ENCODE peak calls at places on chromosomes 4 and X, in six cellular contexts. K, E, P, N, I and Z are unnamed samples.

GRCh38 chrX:66200855-66201795 is 37.1 kb downstream of the HEPH start:
- DNase-seq in P (no peak), E (no peak), K (no peak), I (no peak), N (peak), Z (no peak)

GRCh38 chrX:21943460-21944135 is 3.1 kb downstream of the SMS start:
- DNase-seq in E (no peak), I (no peak), N (peak), K (no peak), P (no peak), Z (no peak)

GRCh38 chr4:155353923-155354540 is 22.7 kb downstream of the MAP9 start:
- DNase-seq in P (peak), K (no peak), N (peak), E (peak), I (peak), Z (no peak)

GRCh38 chrX:72532371-72532770 is 40.3 kb downstream of the HDAC8 start:
- DNase-seq in N (no peak), E (no peak), P (no peak), K (no peak), I (no peak), Z (no peak)

GRCh38 chr4:117096462-117096861 is 11.1 kb upstream of the TRAM1L1 start:
- DNase-seq in K (no peak), I (no peak), E (no peak), N (no peak), P (no peak), Z (no peak)

GRCh38 chr4:931194-931959 is 739 bp downstream of the GAK start:
- DNase-seq in K (no peak), N (no peak), I (no peak), E (no peak), P (peak), Z (no peak)

GRCh38 chr4:108830509-108831244 is 67.8 kb upstream of the ETNPPL start:
- DNase-seq in E (no peak), I (no peak), N (peak), P (no peak), K (no peak), Z (no peak)

GRCh38 chr4:68338625-68339024 is 11.3 kb downstream of the YTHDC1 start:
- DNase-seq in P (no peak), K (no peak), I (no peak), N (no peak), E (no peak), Z (no peak)

GRCh38 chr4:24573582-24573981 is 10.8 kb downstream of the DHX15 start:
- DNase-seq in E (no peak), I (no peak), N (no peak), K (no peak), P (no peak), Z (no peak)

GRCh38 chrX:135688137-135688536 is 25.3 kb upstream of the CT45A1 start:
- DNase-seq in N (peak), E (no peak), K (no peak), P (no peak), I (peak), Z (no peak)

GRCh38 chr4:183721207-183722081 is 62.4 kb downstream of the TRAPPC11 start:
- DNase-seq in K (peak), N (peak), I (peak), P (peak), E (no peak), Z (no peak)

GRCh38 chr4:175499735-175500352 is 312.2 kb downstream of the GPM6A start:
- DNase-seq in I (no peak), E (no peak), P (no peak), N (no peak), K (no peak), Z (no peak)

GRCh38 chr4:8383451-8384160 is 56.9 kb downstream of the ACOX3 start:
- DNase-seq in P (no peak), I (no peak), E (no peak), K (no peak), N (no peak), Z (no peak)

GRCh38 chr4:138062929-138063328 is 179.2 kb downstream of the SLC7A11 start:
- DNase-seq in K (peak), E (no peak), I (no peak), P (no peak), N (peak), Z (no peak)

GRCh38 chr4:79273918-79274317 is 51.9 kb downstream of the NAA11 start:
- DNase-seq in P (no peak), K (no peak), I (no peak), N (no peak), E (no peak), Z (no peak)

GRCh38 chrX:78315745-78316144 is 11.7 kb downstream of the CYSLTR1 start:
- DNase-seq in N (no peak), E (no peak), I (no peak), P (no peak), K (no peak), Z (no peak)

GRCh38 chr4:14883166-14883565 is 119.1 kb upstream of the CPEB2 start:
- DNase-seq in N (no peak), K (no peak), P (no peak), E (no peak), I (no peak), Z (no peak)

GRCh38 chrX:82658492-82658891 is 849.6 kb upstream of the POU3F4 start:
- DNase-seq in K (no peak), E (no peak), N (no peak), P (no peak), I (no peak), Z (no peak)

GRCh38 chrX:153816821-153817220 is 13.5 kb downstream of the PDZD4 start:
- DNase-seq in P (peak), E (no peak), I (no peak), K (peak), N (no peak), Z (peak)

GRCh38 chr4:166734797-166735196 is 499.5 kb downstream of the SPOCK3 start:
- DNase-seq in K (no peak), E (no peak), P (no peak), N (no peak), I (no peak), Z (no peak)

GRCh38 chr4:83178029-83178428 is 63.5 kb upstream of the PLAC8 start:
- DNase-seq in N (no peak), P (no peak), E (no peak), I (no peak), K (no peak), Z (no peak)

GRCh38 chr4:5619913-5620625 is 88.3 kb downstream of the EVC2 start:
- DNase-seq in N (peak), K (peak), I (no peak), E (no peak), P (no peak), Z (no peak)

GRCh38 chrX:6225307-6226052 is 3.2 kb downstream of the NLGN4X start:
- DNase-seq in P (no peak), K (peak), I (no peak), E (no peak), N (peak), Z (no peak)

GRCh38 chrX:72125331-72126047 is 6.2 kb downstream of the RTL5 start:
- DNase-seq in K (no peak), E (no peak), P (no peak), I (no peak), N (no peak), Z (no peak)

GRCh38 chr4:38856524-38857337 is at the start of gene TLR6:
- DNase-seq in P (peak), N (peak), E (peak), I (peak), K (peak), Z (peak)

GRCh38 chrX:126137899-126138298 is 28.2 kb downstream of the DCAF12L2 start:
- DNase-seq in N (peak), K (peak), I (peak), P (no peak), E (no peak), Z (no peak)

GRCh38 chr4:40038972-40039371 is 17.7 kb upstream of the N4BP2 start:
- DNase-seq in I (no peak), P (no peak), E (no peak), N (no peak), K (no peak), Z (no peak)

GRCh38 chr4:139887962-139888735 is 222.5 kb downstream of the MGST2 start:
- DNase-seq in E (no peak), N (no peak), P (no peak), I (peak), K (peak), Z (no peak)

GRCh38 chr4:6534618-6535328 is 40.2 kb upstream of the MAN2B2 start:
- DNase-seq in N (no peak), I (no peak), E (no peak), P (no peak), K (peak), Z (no peak)

GRCh38 chrX:112841114-112841819 is 636 bp upstream of the AMOT start:
- DNase-seq in K (peak), N (peak), E (peak), P (peak), I (peak), Z (peak)

GRCh38 chr4:189823611-189824010 is 117.1 kb upstream of the FRG1 start:
- DNase-seq in I (no peak), E (no peak), N (no peak), K (no peak), P (no peak), Z (no peak)

GRCh38 chrX:13990126-13990525 is 39.6 kb downstream of the GEMIN8 start:
- DNase-seq in I (no peak), N (no peak), P (no peak), E (no peak), K (no peak), Z (no peak)